ENCODE peak calls at places on chromosomes 11 and 22, in five cellular contexts. N is A549, V is K562, J is H1, T is HepG2. L is an unnamed sample.

GRCh38 chr11:10592331-10592730 is 23.9 kb upstream of the LYVE1 start:
- DNase-seq in N (no peak), V (no peak), J (no peak), T (no peak), L (peak)

GRCh38 chr22:30460147-30460546 is 11.7 kb downstream of the SEC14L3 start:
- DNase-seq in N (peak), V (no peak), J (no peak), T (no peak), L (no peak)

GRCh38 chr11:67628710-67629385 is 889 bp downstream of the NUDT8 start:
- DNase-seq in N (no peak), V (no peak), J (no peak), T (no peak), L (no peak)

GRCh38 chr11:92461478-92461877 is 236.9 kb downstream of the FAT3 start:
- DNase-seq in N (no peak), V (no peak), J (no peak), T (no peak), L (no peak)

GRCh38 chr22:37559901-37560681 is at the start of gene CDC42EP1:
- DNase-seq in N (peak), V (peak), J (peak), T (no peak), L (peak)

GRCh38 chr11:110290591-110291334 is 5.7 kb downstream of the RDX start:
- DNase-seq in N (no peak), V (no peak), J (no peak), T (peak), L (no peak)

GRCh38 chr11:35031869-35032268 is 107.1 kb upstream of the CD44 start:
- DNase-seq in N (no peak), V (no peak), J (no peak), T (no peak), L (peak)

GRCh38 chr11:10454902-10455631 is at the start of gene AMPD3:
- DNase-seq in N (peak), V (peak), J (peak), T (peak), L (peak)

GRCh38 chr22:21779444-21779843 is 43.9 kb upstream of the YPEL1 start:
- DNase-seq in N (no peak), V (no peak), J (no peak), T (no peak), L (no peak)

GRCh38 chr22:42877597-42878340 is 20.7 kb upstream of the ARFGAP3 start:
- DNase-seq in N (no peak), V (no peak), J (no peak), T (no peak), L (no peak)

GRCh38 chr22:44410396-44411056 is 87.5 kb downstream of the RTL6 start:
- DNase-seq in N (no peak), V (no peak), J (no peak), T (no peak), L (no peak)

GRCh38 chr11:49995559-49995958 is 13.2 kb upstream of the OR4C12 start:
- DNase-seq in N (peak), V (peak), J (peak), T (peak), L (peak)

GRCh38 chr11:12212821-12213185 is 102.4 kb downstream of the MICAL2 start:
- DNase-seq in N (no peak), V (no peak), J (no peak), T (no peak), L (peak)

GRCh38 chr11:107040447-107041444 is 22.5 kb upstream of the GUCY1A2 start:
- DNase-seq in N (no peak), V (no peak), J (no peak), T (no peak), L (peak)

GRCh38 chr22:38751422-38752346 is 4.1 kb downstream of the SUN2 start:
- DNase-seq in N (no peak), V (no peak), J (no peak), T (no peak), L (no peak)

GRCh38 chr11:94457118-94458029 is 36.3 kb downstream of the MRE11 start:
- DNase-seq in N (no peak), V (no peak), J (no peak), T (no peak), L (peak)

GRCh38 chr11:10351768-10352641 is 47.1 kb downstream of the ADM start:
- DNase-seq in N (peak), V (no peak), J (peak), T (peak), L (peak)

DNA sequence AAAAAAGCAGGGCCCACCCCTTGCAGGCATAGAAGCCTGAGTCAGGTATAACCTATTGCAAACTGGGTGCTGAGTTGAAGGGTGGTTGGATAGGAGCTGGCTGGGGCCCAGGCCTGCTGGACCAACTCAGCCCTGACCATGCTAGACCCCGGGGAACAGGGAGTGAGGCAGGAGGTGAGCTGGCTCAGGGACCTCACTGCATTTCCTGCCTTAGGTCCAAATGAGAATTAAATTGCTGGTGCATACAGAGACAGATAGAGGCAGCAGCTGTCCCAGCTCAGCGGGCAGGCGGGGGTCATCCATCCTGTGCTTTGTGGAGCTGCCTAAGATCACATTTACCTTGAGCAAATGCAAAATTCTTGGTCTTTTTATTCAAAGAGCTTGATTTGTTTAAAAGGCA is 25.2 kb downstream of the USH1C start:
- DNase-seq in N (no peak), V (no peak), J (no peak), T (no peak), L (no peak)
- TF ChIP-seq MAFK in N (no peak), V (no peak), J (no peak), T (no peak), L (no peak)

DNA sequence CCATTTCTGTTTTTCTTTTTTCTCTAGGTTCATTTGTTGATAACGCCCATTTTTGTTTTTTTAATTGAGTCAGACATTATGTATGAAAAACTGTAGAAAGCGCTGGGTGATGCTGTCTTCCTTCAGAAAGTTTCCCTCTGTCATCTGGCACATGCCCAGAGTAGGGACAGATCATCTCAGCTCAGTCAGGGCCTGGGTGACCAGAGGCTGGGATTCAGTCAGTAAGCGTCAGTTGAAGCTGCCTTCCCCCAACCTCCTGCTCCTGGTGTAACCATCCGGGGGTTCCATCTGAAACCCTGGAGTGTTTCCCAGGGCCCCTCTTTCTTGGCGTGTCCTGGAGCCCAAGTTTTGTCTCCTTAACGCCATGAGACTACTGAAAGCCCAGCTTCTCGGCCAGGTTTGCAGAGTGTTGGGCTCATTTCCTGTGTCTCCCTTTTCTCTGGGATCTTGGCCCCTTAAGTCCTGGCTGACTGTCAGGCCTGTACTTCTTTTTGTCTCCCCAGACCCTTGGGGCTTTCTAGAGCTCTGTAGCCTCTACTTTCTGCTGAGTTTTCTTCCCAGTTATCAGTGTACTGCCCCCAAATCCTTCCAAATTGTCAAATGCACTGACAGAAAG is 10.7 kb downstream of the PPFIA1 start:
- DNase-seq in N (no peak), V (no peak), J (no peak), T (no peak), L (peak)
- TF ChIP-seq RFX5 in N (no peak), V (no peak), J (no peak), T (no peak), L (no peak)

GRCh38 chr22:17774928-17775675 is 833 bp upstream of the BID start:
- DNase-seq in N (no peak), V (no peak), J (no peak), T (no peak), L (no peak)

GRCh38 chr22:17772963-17773605 is 1.2 kb downstream of the BID start:
- DNase-seq in N (no peak), V (no peak), J (no peak), T (no peak), L (peak)

GRCh38 chr22:17773606-17774205 is 563 bp downstream of the BID start:
- DNase-seq in N (peak), V (peak), J (peak), T (peak), L (peak)

GRCh38 chr22:17775781-17776470 is 1.7 kb upstream of the BID start:
- DNase-seq in N (no peak), V (no peak), J (no peak), T (no peak), L (no peak)

GRCh38 chr22:17774206-17774927 is at the start of gene BID:
- DNase-seq in N (no peak), V (peak), J (no peak), T (no peak), L (peak)
- TF ChIP-seq MAFK in N (no peak), V (no peak), J (no peak), T (no peak), L (no peak)

DNA sequence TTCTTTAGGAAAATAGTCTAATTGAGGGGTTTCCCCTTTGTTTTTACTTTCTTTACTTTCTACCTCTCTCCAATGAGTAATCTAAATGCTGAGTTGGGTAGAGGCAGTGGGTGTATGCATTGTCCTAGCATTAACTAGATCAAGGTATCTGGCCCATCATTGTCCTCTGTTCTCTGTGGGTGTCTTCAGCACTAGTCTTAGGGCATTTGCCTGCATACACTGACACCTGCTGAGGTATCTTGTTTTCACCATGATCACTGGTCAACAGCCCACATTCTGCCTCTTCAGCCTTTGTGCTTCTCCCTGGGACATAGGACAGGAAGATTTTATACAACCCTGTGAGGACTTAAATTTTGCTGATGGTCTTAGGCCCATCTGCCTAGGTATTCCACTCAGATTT is 371.1 kb downstream of the RAB38 start:
- DNase-seq in N (no peak), V (no peak), J (no peak), T (no peak), L (no peak)
- TF ChIP-seq RFX5 in N (no peak), V (no peak), J (no peak), T (no peak), L (no peak)

DNA sequence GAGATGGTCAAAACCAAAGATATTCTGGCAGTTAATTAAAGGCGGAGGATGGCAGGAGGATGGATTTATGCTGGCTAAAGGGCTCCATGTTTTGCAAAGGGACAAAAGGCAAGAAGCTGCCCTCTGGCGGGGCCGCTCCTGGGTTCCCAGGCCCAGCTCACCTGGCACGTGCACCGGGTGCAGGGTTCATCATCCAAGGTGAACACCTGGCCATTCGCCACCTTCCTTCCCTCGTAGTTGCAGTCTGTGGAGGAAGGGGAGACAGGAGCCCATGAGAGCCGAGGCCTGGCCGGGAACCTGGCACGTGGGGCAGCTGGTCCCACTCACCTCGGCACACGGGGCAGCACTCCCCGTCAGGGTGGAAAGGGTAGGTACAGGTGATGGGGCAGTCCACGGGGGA is 23.8 kb downstream of the PGA5 start:
- DNase-seq in N (no peak), V (no peak), J (no peak), T (no peak), L (no peak)
- TF ChIP-seq MAFK in N (no peak), V (no peak), J (no peak), T (no peak), L (no peak)

DNA sequence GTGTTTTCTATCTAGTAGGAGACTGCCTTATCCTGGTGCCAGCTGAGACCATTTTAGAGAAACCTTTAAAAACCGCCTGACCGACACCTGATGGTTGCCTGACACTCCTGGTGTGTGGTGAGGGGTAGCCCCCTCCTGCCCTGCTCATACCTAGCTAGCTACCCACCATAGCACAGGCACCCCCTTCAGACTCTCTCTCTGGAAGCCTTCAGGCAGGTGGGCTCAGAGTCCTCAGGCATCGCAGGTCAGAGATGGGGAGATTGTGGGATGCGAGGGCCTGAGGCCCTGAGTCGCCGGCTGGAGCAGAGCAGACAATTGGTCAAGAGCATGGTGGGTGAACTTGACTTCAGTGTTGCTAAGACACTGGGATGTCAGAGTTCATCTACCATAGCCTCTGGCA is 424.6 kb downstream of the BRD1 start:
- DNase-seq in N (no peak), V (no peak), J (no peak), T (no peak), L (no peak)
- TF ChIP-seq RFX5 in N (no peak), V (no peak), J (no peak), T (no peak), L (no peak)

GRCh38 chr22:33577862-33578411 is 342.3 kb downstream of the LARGE1 start:
- DNase-seq in N (peak), V (no peak), J (no peak), T (peak), L (no peak)
- TF ChIP-seq MAFK in N (no peak), V (no peak), J (no peak), T (no peak), L (no peak)

DNA sequence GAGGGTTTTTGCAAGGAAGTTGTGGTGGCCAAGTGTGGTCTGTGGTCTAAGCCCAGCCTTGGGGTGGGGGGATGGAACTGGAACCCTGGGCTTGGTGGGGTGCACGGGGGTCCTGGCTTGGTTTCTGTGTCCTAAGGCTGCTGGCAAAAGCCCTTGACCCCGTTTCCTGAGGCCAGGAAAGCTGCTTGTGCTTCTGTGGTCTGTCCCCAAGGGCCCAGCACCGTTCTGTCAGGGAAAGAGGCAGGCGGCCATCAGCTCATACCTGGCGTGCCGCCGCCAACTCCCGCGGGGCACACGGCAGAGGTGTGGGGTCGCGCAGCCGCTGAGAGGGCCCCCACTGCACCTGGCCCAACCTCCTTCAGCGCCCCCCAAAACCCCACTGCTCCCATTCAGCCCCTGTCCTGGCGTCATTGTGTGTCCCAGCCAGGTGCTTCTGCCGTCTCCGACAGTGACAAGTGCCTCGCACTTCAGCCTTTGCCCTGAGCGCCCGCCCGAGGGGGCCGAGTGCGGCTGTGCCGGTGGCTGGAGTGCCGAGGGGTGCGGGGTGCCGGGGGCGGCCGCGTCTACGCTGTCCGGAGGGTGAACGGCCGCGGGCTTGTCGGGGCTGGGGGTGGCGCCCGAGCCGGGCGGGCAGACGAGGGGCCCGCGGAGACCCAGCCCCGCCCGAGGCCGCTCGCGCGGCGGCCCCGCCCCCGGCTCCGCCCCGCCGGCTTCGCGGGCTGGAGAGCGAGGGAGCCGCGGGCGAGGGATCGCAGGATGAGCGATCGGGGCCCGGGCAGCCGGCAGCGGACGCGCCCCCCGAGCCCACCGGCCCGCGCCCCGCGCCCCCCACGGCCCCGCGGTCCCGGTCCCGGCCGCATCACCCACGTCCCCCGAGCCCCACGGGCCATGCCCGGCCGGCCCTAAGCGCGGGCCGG is at the start of gene CNIH2:
- DNase-seq in N (no peak), V (peak), J (peak), T (no peak), L (no peak)
- TF ChIP-seq RFX5 in N (no peak), V (no peak), J (no peak), T (no peak), L (no peak)

L was measured in IMR-90.